ENCODE peak calls at places on chromosomes 4 and X, in eight cellular contexts. P is neural crest cell; G is lower leg skin; U is dorsolateral prefrontal cortex; T is A673; Z is CD4-positive, alpha-beta T cell; H is OCI-LY7; W is foreskin keratinocyte. N is an unnamed sample.

GRCh38 chr4:57378766-57379165 is 268.6 kb upstream of the IGFBP7 start:
- DNase-seq in P (no peak), G (no peak), U (no peak), T (no peak), Z (no peak), H (no peak), W (no peak), N (no peak)

GRCh38 chr4:71765349-71765748 is 18.5 kb downstream of the GC start:
- DNase-seq in P (no peak), G (no peak), U (no peak), T (peak), Z (no peak), H (no peak), W (no peak), N (no peak)

GRCh38 chrX:103656623-103657022 is 27.8 kb downstream of the TCEAL1 start:
- DNase-seq in P (no peak), G (no peak), U (no peak), T (no peak), Z (no peak), H (no peak), W (peak), N (no peak)

GRCh38 chrX:427812-428725 is 41.4 kb upstream of the PPP2R3B start:
- DNase-seq in P (peak), G (no peak), U (peak), T (peak), Z (no peak), H (peak), W (no peak), N (no peak)

GRCh38 chrX:12790878-12791252 is 347 bp upstream of the PRPS2 start:
- DNase-seq in P (no peak), G (peak), U (no peak), T (no peak), Z (no peak), H (no peak), W (no peak), N (no peak)

GRCh38 chr4:53744446-53745160 is 153.3 kb upstream of the LNX1 start:
- DNase-seq in P (no peak), G (no peak), U (no peak), T (no peak), Z (no peak), H (peak), W (no peak), N (no peak)

GRCh38 chrX:151745651-151746050 is 11.1 kb downstream of the CNGA2 start:
- DNase-seq in P (no peak), G (peak), U (no peak), T (no peak), Z (no peak), H (no peak), W (no peak), N (no peak)

GRCh38 chr4:14254252-14254651 is 626.7 kb upstream of the BOD1L1 start:
- DNase-seq in P (peak), G (no peak), U (peak), T (peak), Z (no peak), H (peak), W (no peak), N (no peak)

GRCh38 chr4:2044542-2045517 is 14.3 kb upstream of the NAT8L start:
- DNase-seq in P (no peak), G (peak), U (no peak), T (no peak), Z (peak), H (no peak), W (no peak), N (peak)

GRCh38 chr4:165493359-165493758 is 114.6 kb downstream of the CPE start:
- DNase-seq in P (peak), G (peak), U (peak), T (peak), Z (peak), H (peak), W (no peak), N (peak)

GRCh38 chrX:154350429-154351182 is 23.8 kb downstream of the FLNA start:
- DNase-seq in P (no peak), G (no peak), U (no peak), T (no peak), Z (no peak), H (no peak), W (no peak), N (no peak)

GRCh38 chrX:72245461-72246089 is 6.7 kb upstream of the ERCC6L start:
- DNase-seq in P (peak), G (no peak), U (peak), T (peak), Z (peak), H (peak), W (no peak), N (peak)

GRCh38 chrX:100750901-100751300 is 19.0 kb upstream of the SYTL4 start:
- DNase-seq in P (no peak), G (no peak), U (no peak), T (no peak), Z (no peak), H (no peak), W (no peak), N (no peak)

GRCh38 chr4:99029018-99029735 is 33.7 kb downstream of the METAP1 start:
- DNase-seq in P (no peak), G (no peak), U (no peak), T (no peak), Z (no peak), H (no peak), W (no peak), N (no peak)

GRCh38 chr4:146255874-146256273 is 41.5 kb downstream of the REELD1 start:
- DNase-seq in P (no peak), G (no peak), U (no peak), T (peak), Z (no peak), H (no peak), W (no peak), N (no peak)

GRCh38 chrX:119247702-119248101 is 11.6 kb downstream of the PGRMC1 start:
- DNase-seq in P (no peak), G (no peak), U (no peak), T (no peak), Z (no peak), H (no peak), W (no peak), N (no peak)

GRCh38 chr4:87019898-87020297 is 85.1 kb downstream of the AFF1 start:
- DNase-seq in P (no peak), G (no peak), U (no peak), T (no peak), Z (no peak), H (peak), W (no peak), N (no peak)

GRCh38 chr4:86848732-86849617 is at the start of gene SLC10A6:
- DNase-seq in P (no peak), G (no peak), U (no peak), T (no peak), Z (no peak), H (no peak), W (no peak), N (no peak)

GRCh38 chr4:146222313-146222712 is 8.0 kb downstream of the REELD1 start:
- DNase-seq in P (no peak), G (no peak), U (no peak), T (no peak), Z (no peak), H (no peak), W (peak), N (no peak)

GRCh38 chr4:3462790-3463415 is at the start of gene DOK7:
- DNase-seq in P (no peak), G (no peak), U (no peak), T (no peak), Z (no peak), H (no peak), W (no peak), N (no peak)

GRCh38 chr4:4861592-4862551 is 2.4 kb downstream of the MSX1 start:
- DNase-seq in P (no peak), G (no peak), U (no peak), T (no peak), Z (no peak), H (no peak), W (no peak), N (no peak)

GRCh38 chrX:23902419-23902818 is 5.3 kb downstream of the APOO start:
- DNase-seq in P (no peak), G (no peak), U (no peak), T (peak), Z (no peak), H (peak), W (no peak), N (peak)

GRCh38 chrX:48496660-48497059 is 12.1 kb upstream of the PORCN start:
- DNase-seq in P (no peak), G (no peak), U (no peak), T (no peak), Z (no peak), H (no peak), W (no peak), N (no peak)

GRCh38 chr4:100929753-100930152 is 411.9 kb upstream of the EMCN start:
- DNase-seq in P (no peak), G (no peak), U (no peak), T (peak), Z (no peak), H (no peak), W (no peak), N (no peak)

DNA sequence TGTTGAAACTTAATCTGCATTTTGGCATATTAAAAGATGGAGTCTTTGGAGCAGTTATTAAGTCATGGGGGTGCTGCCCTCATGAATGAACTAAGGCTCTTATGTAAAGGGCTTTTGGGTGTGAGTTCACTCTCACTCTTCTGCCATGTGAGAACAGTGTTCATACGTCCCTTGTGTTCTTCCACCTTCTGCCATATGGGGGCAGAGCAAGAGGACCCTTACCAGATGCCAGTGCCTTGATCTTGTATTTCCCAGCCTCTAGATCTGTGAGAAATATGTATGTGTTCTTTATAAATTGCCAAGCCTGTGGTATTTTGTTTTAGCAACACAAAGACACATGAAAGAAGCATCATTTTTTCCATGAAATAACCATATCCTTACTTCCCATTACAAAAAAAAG is 213.9 kb downstream of the SPOCK3 start:
- DNase-seq in P (no peak), G (no peak), U (no peak), T (peak), Z (no peak), H (peak), W (no peak), N (no peak)
- TF ChIP-seq CTCF in P (peak), G (no peak), U (no peak), T (peak), Z (no peak), H (peak), W (peak), N (peak)

GRCh38 chrX:55636109-55636508 is 12.9 kb downstream of the FOXR2 start:
- DNase-seq in P (no peak), G (no peak), U (no peak), T (no peak), Z (no peak), H (no peak), W (no peak), N (no peak)

GRCh38 chrX:55638933-55639332 is 15.7 kb downstream of the FOXR2 start:
- DNase-seq in P (no peak), G (no peak), U (no peak), T (no peak), Z (no peak), H (no peak), W (no peak), N (no peak)

GRCh38 chrX:55640854-55641253 is 17.7 kb downstream of the FOXR2 start:
- DNase-seq in P (no peak), G (no peak), U (no peak), T (no peak), Z (no peak), H (no peak), W (no peak), N (no peak)
- TF ChIP-seq CTCF in P (no peak), G (no peak), U (no peak), T (no peak), Z (no peak), H (no peak), W (no peak), N (no peak)

DNA sequence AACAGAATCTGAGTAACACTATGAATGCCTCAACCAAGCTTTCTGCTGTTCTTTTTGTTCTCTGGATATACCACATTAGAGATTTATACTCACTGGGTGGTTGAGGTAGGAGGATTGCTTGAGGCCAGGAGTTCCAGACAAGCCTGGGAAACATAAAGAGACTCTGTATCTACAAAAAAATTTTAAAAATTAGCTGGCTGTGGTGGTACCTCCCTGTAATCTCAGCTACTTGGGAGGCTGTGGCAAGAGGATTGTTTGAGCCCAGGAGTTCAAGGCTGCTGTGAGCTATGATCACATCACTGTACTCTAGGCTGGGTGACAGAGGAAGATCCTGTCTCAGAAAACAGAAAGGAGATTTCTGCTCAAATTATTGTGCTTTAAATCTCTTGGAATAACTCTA is 161.6 kb upstream of the RAPGEF2 start:
- DNase-seq in P (no peak), G (no peak), U (no peak), T (no peak), Z (no peak), H (no peak), W (no peak), N (no peak)
- TF ChIP-seq CTCF in P (no peak), G (no peak), U (no peak), T (no peak), Z (no peak), H (no peak), W (no peak), N (no peak)

GRCh38 chr4:23717528-23718248 is 172.2 kb downstream of the PPARGC1A start:
- DNase-seq in P (no peak), G (no peak), U (no peak), T (peak), Z (no peak), H (peak), W (no peak), N (peak)
- TF ChIP-seq CTCF in P (peak), G (no peak), U (peak), T (peak), Z (no peak), H (peak), W (peak), N (no peak)

GRCh38 chr4:151049430-151049884 is 34.4 kb upstream of the LRBA start:
- DNase-seq in P (no peak), G (peak), U (no peak), T (no peak), Z (no peak), H (no peak), W (no peak), N (no peak)

GRCh38 chr4:151048913-151049312 is 33.8 kb upstream of the LRBA start:
- DNase-seq in P (no peak), G (peak), U (no peak), T (no peak), Z (no peak), H (no peak), W (no peak), N (no peak)

GRCh38 chr4:151043803-151044535 is 28.9 kb upstream of the LRBA start:
- DNase-seq in P (no peak), G (peak), U (no peak), T (no peak), Z (no peak), H (no peak), W (no peak), N (no peak)

GRCh38 chr4:151046609-151047008 is 31.5 kb upstream of the LRBA start:
- DNase-seq in P (no peak), G (no peak), U (no peak), T (no peak), Z (no peak), H (no peak), W (no peak), N (no peak)

GRCh38 chr4:151045907-151046306 is 30.8 kb upstream of the LRBA start:
- DNase-seq in P (no peak), G (peak), U (no peak), T (peak), Z (no peak), H (peak), W (no peak), N (peak)
- TF ChIP-seq CTCF in P (peak), G (no peak), U (no peak), T (peak), Z (no peak), H (peak), W (peak), N (no peak)

N was measured in GM13976.